ENCODE peak calls at places on chromosomes 5 and 9, in four cellular contexts. R is heart left ventricle, S is bronchial epithelial cell, U is HCT116. A is an unnamed sample.

GRCh38 chr9:3875371-3876132 is 349.8 kb upstream of the RFX3 start:
- DNase-seq in R (no peak), S (peak), U (peak), A (peak)

GRCh38 chr9:126146254-126147145 is 180.1 kb upstream of the MVB12B start:
- DNase-seq in R (no peak), S (peak), U (no peak), A (no peak)

GRCh38 chr9:34555435-34556230 is 32.8 kb upstream of the ENHO start:
- DNase-seq in R (no peak), S (no peak), U (no peak), A (no peak)

GRCh38 chr5:9722826-9723225 is 92.7 kb upstream of the TAS2R1 start:
- DNase-seq in R (no peak), S (no peak), U (no peak), A (no peak)

GRCh38 chr9:130986311-130986940 is 22.5 kb upstream of the LAMC3 start:
- DNase-seq in R (no peak), S (no peak), U (no peak), A (no peak)

GRCh38 chr9:130174920-130175321 is 2.7 kb downstream of the NCS1 start:
- DNase-seq in R (peak), S (no peak), U (no peak), A (no peak)

GRCh38 chr5:15492545-15492944 is 7.4 kb upstream of the FBXL7 start:
- DNase-seq in R (no peak), S (peak), U (no peak), A (no peak)

GRCh38 chr5:61332891-61333350 is 863 bp downstream of the ZSWIM6 start:
- DNase-seq in R (peak), S (peak), U (no peak), A (no peak)

GRCh38 chr9:101485873-101486692 is 47.6 kb upstream of the RNF20 start:
- DNase-seq in R (peak), S (peak), U (peak), A (no peak)

GRCh38 chr5:164256351-164256750 is 750.9 kb downstream of the MAT2B start:
- DNase-seq in R (no peak), S (peak), U (no peak), A (no peak)

GRCh38 chr5:171162602-171163001 is 146.4 kb upstream of the TLX3 start:
- DNase-seq in R (no peak), S (peak), U (peak), A (no peak)

GRCh38 chr9:75455444-75455921 is 367.2 kb downstream of the OSTF1 start:
- DNase-seq in R (peak), S (peak), U (no peak), A (peak)

GRCh38 chr9:73370053-73370452 is 218.4 kb downstream of the ANXA1 start:
- DNase-seq in R (no peak), S (peak), U (no peak), A (no peak)

GRCh38 chr5:14292766-14293165 is 149.6 kb downstream of the TRIO start:
- DNase-seq in R (peak), S (no peak), U (no peak), A (no peak)

GRCh38 chr9:2050236-2050635 is 35.1 kb downstream of the SMARCA2 start:
- DNase-seq in R (no peak), S (no peak), U (no peak), A (no peak)

GRCh38 chr5:126777974-126778674 is 1.2 kb downstream of the LMNB1 start:
- DNase-seq in R (peak), S (peak), U (peak), A (no peak)

GRCh38 chr5:40480392-40480791 is 199.3 kb upstream of the PTGER4 start:
- DNase-seq in R (no peak), S (no peak), U (no peak), A (no peak)

GRCh38 chr5:77239126-77239741 is 28.8 kb downstream of the PDE8B start:
- DNase-seq in R (no peak), S (peak), U (peak), A (no peak)

GRCh38 chr9:8859416-8859815 is 1059.8 kb upstream of the DMAC1 start:
- DNase-seq in R (no peak), S (no peak), U (no peak), A (no peak)

GRCh38 chr9:8855046-8855445 is 1055.5 kb upstream of the DMAC1 start:
- DNase-seq in R (no peak), S (peak), U (no peak), A (no peak)

GRCh38 chr9:8857330-8858249 is 1058.0 kb upstream of the DMAC1 start:
- DNase-seq in R (peak), S (no peak), U (no peak), A (no peak)

GRCh38 chr9:8858250-8859161 is 1058.9 kb upstream of the DMAC1 start:
- DNase-seq in R (peak), S (no peak), U (no peak), A (no peak)

DNA sequence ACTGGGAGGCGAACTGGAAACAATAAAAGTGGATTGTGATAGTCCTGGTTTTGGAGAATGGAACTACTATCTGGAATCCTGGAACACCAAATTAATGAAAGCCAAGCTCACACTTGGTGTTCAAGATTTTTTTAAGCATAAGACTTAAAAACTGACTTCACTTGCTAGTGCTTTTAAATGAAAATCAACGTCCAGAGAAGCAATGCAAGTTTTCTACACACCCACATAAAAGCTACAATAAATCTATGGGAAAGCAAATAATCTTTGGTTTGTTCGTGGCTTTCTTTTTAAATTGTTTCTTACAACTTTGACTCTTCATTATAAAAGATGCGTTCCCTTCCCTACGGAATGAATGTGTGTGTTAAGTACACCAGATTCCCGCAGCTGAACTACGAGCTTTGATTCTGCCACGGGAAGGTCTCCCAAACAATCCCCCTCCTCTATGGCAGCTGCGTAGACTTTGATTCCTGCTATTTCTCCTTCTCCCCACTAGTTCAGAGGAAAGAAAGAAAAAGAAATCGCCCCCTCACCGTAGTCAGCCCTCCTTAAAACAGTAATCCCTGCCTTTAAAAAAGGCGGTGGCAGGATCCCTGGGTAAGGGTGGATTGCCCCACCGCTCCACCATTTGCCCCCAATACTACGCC is 1057.2 kb upstream of the DMAC1 start:
- DNase-seq in R (no peak), S (no peak), U (no peak), A (no peak)
- H3K4me3 ChIP-seq in R (peak), S (peak), U (no peak), A (peak)

DNA sequence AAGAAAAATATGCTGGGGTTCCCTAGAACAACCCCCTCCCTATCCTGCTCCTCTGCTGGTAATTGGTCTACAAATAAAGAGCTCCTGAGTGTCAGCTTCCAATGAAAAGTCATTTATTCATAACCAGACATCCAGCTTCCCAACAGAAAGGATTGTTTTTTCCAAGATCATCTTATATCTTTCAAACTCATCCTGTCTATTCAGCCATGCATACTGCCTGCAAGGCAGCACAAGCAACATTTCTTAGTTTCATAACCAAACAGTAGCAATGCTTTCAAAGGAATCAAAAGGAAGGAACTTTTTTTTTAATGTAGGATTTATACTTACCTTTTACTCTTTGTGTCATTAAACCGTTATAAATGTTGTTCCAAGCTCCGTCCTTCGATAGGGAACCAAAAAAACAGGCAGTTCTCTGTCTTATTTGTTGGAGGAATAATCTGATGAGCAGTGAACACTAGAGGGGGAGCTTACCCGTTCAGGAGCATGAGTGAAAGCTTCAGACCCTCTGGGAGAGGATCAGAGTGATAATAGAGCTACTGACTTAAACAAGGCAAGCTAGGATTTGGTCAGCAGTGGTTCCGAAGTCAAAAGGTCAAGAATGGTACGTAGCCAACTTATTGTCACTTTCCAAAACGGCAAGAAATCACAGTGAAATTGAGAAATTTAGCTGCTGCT is 893.1 kb downstream of the NR2F1-AS1 start:
- DNase-seq in R (no peak), S (peak), U (peak), A (no peak)
- TF ChIP-seq CTCF in R (no peak), S (peak), U (peak), A (peak)

GRCh38 chr5:83925321-83925877 is 204.7 kb upstream of the HAPLN1 start:
- DNase-seq in R (no peak), S (peak), U (peak), A (no peak)
- H3K4me3 ChIP-seq in R (no peak), S (no peak), U (no peak), A (no peak)

GRCh38 chr9:33229359-33230120 is 10.4 kb upstream of the SPINK4 start:
- DNase-seq in R (no peak), S (peak), U (peak), A (no peak)
- TF ChIP-seq CTCF in R (no peak), S (peak), U (peak), A (peak)

DNA sequence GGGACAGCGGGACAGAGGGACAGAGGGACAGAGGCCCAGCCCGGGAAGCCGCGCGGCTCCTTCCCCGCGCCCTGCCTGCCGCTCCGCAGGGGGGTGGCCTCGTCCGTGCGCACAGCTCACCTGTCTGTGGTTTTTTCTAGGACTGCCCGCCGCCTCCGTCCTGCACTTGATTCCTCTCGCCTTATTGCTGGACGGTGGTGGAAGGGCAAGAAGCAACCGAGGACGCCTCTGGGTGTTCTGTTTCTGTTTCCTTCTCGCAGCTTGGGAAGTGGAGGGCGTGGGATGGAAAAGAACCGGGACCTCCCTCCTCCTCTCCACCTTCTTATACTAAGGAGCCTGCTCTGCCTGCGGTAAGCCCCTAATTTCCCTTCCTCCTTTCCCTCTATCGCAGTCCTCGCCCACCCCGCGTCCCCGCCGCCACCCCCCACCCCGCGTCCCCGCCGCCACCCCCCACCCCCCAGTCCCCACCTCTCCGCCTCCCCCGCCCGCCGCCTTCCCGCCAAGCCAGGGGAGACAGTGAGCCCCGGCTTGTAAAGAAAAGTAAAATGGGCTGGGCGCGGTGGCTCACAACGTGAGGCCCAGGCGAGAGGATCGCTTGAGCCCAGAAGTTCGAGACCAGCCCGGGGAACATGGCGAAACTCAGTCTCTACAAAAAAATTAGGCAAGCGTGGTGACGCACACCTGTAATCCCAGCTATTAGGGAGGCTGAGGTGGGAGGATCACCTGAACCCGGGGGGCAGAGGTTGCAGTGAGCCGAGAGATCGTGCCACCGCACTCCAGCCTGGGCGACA is 9.6 kb upstream of the FLT4 start:
- DNase-seq in R (no peak), S (no peak), U (no peak), A (no peak)
- H3K4me3 ChIP-seq in R (no peak), S (no peak), U (no peak), A (no peak)

DNA sequence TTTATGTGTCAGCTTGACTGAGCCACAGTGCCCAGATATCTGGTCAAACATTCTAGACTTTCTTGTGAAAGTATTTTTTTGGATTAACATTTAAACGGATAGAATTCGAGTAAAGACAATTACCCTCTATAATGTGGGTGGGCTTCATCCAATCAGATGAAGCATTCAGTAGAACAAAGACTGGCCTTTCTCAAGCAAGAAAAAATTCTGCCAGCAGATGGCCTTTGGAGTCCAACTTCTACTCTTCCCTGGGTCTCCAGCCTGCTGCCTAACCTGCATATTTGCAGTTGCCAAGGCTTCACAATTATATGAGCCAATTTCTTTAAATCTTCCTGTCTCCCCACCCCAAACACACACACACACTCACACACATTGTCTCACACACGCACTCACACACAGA is 86.4 kb downstream of the MED10 start:
- DNase-seq in R (no peak), S (peak), U (peak), A (no peak)
- TF ChIP-seq CTCF in R (no peak), S (peak), U (peak), A (peak)

GRCh38 chr5:79070002-79070567 is 518 bp downstream of the BHMT2 start:
- DNase-seq in R (peak), S (no peak), U (no peak), A (no peak)
- H3K4me3 ChIP-seq in R (peak), S (no peak), U (no peak), A (peak)

DNA sequence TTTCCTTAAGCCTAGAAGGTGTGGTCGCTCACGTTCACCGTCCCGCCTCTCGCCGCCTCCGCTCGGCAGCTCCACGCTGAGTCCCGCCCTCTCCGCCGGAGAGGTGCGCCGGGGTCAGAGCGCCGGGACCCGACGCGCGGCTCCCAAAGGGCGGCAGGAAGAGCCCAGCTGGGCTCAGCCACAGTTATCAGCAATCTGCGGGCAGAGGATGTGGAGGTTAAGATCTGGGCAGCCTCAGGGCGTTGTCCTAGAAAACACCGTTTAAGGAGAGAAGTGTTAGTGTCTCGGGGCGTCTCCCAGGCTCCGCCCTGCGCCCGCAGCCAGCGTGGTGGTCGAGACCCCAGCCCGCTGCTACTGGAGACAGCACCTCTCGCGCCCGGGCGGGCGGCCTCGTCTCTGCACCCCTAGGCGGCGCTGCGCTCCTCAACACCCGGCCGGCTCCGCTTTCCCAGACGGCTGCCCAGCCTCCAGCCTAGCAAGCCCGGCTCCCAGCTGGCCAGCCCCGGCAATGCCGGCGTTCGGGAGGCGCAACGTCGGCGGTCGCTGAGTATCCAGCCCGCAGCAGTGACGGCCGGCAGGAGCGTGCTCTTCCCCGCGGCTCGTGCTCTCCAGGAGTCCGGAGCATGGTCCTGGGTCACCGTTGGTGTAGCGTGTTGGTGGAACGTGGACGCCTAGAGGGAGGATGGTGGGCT is at the start of gene PCDHAC1:
- DNase-seq in R (peak), S (peak), U (peak), A (no peak)
- TF ChIP-seq CTCF in R (peak), S (peak), U (peak), A (peak)

DNA sequence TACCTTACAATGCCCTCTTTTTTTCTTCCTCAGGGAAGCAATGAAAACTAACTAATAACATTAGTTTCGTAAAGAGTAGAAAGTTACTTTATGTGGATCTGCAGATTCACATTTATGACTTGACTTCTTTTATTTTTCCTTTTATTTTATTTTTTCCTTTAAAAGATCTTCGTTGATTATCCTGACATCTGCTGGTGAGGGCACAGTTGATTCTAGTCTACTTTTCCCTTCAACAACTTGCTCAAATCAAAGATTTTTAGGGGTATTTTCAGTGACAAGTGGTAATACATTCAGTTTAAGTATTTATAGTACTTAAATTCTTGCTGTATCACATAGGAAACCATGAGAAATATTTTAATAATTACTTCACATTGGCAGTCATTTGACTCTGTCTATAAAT is 4.9 kb downstream of the EDIL3 start:
- DNase-seq in R (no peak), S (no peak), U (no peak), A (no peak)
- H3K4me3 ChIP-seq in R (peak), S (no peak), U (no peak), A (no peak)

DNA sequence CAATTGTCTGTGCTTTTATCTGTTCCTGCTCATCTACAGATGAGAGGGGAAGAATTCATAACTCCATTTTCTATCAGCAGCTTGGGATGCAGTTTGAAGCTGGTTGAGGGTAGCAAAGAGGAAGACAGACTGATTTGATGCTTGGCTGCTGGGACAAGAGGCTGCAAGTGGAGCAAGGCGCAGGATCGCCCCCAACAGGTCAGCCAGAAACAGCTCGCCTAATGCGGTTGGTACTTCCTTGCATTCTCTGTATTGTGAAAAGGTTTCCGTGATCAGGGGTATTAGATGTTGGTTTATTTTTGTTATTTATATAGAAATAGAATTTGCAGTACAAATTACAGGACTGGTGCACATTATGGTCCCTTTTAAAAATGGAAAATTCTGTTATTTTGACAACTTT is 40.6 kb downstream of the ZNF883 start:
- DNase-seq in R (no peak), S (no peak), U (peak), A (no peak)
- TF ChIP-seq CTCF in R (no peak), S (peak), U (peak), A (peak)